ENCODE peak calls at places on chromosomes 6 and 20, in six cellular contexts. Z is SK-N-SH, X is HCT116, U is A549, L is GM12878, D is H1. Q is an unnamed sample.

GRCh38 chr6:25027221-25027916 is 91.6 kb upstream of the RIPOR2 start:
- DNase-seq in Z (no peak), X (no peak), U (no peak), L (peak; percentile 60), D (no peak), Q (no peak)

GRCh38 chr6:168120390-168121307 is 41.6 kb upstream of the FRMD1 start:
- DNase-seq in Z (peak; percentile 8), X (no peak), U (no peak), L (no peak), D (no peak), Q (no peak)

GRCh38 chr6:132684267-132684666 is 25.3 kb upstream of the TAAR1 start:
- DNase-seq in Z (no peak), X (no peak), U (no peak), L (no peak), D (no peak), Q (no peak)

GRCh38 chr6:37007340-37008043 is 2.0 kb downstream of the FGD2 start:
- DNase-seq in Z (no peak), X (no peak), U (no peak), L (no peak), D (no peak), Q (peak; percentile 40)

GRCh38 chr6:125865015-125865414 is 74.3 kb downstream of the NCOA7 start:
- DNase-seq in Z (no peak), X (no peak), U (no peak), L (no peak), D (no peak), Q (no peak)

GRCh38 chr6:129440691-129441090 is 269.3 kb downstream of the ARHGAP18 start:
- DNase-seq in Z (no peak), X (no peak), U (no peak), L (no peak), D (no peak), Q (peak; percentile 5)

GRCh38 chr20:44057698-44058675 is 129.0 kb downstream of the JPH2 start:
- DNase-seq in Z (no peak), X (no peak), U (no peak), L (no peak), D (no peak), Q (no peak)

GRCh38 chr6:26222587-26222986 is 135.4 kb downstream of the HFE start:
- DNase-seq in Z (no peak), X (no peak), U (no peak), L (no peak), D (no peak), Q (no peak)

GRCh38 chr6:15264902-15265761 is 19.3 kb downstream of the JARID2 start:
- DNase-seq in Z (no peak), X (no peak), U (no peak), L (no peak), D (no peak), Q (no peak)

GRCh38 chr6:55293116-55293515 is 34.2 kb upstream of the GFRAL start:
- DNase-seq in Z (no peak), X (peak; percentile 18), U (no peak), L (no peak), D (no peak), Q (peak; percentile 34)

GRCh38 chr6:157527471-157527907 is 146.5 kb downstream of the ZDHHC14 start:
- DNase-seq in Z (no peak), X (no peak), U (no peak), L (peak; percentile 48), D (no peak), Q (peak; percentile 70)

GRCh38 chr6:56522871-56523270 is 119.8 kb downstream of the DST start:
- DNase-seq in Z (no peak), X (no peak), U (no peak), L (no peak), D (no peak), Q (no peak)

GRCh38 chr6:149045404-149045803 is 272.1 kb upstream of the TAB2 start:
- DNase-seq in Z (no peak), X (no peak), U (no peak), L (no peak), D (no peak), Q (peak; percentile 29)

DNA sequence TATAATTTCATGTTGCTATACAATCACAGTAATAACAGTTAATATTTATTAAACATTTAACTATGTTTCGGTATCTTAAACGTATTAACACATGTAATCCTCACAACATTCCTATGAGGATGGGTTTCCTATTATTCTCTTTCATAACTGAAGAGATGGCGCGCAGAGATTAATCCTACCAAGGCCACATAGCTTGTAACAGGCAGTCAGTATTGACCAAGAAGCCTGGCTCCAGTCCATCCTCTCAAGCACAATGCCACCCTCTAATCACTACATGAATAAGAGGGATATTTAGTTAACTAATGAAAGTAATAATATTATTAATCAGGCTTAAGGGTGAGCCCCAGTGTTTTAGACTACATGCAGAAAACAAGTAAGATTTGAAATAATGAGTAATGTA is 149.7 kb upstream of the SIM1 start:
- DNase-seq in Z (no peak), X (no peak), U (no peak), L (no peak), D (no peak), Q (no peak)
- TF ChIP-seq CTCF in Z (no peak), X (no peak), U (no peak), L (no peak), D (no peak), Q (no peak)

GRCh38 chr20:57680131-57680716 is 29.6 kb downstream of the PMEPA1 start:
- DNase-seq in Z (no peak), X (no peak), U (no peak), L (peak; percentile 86), D (no peak), Q (peak; percentile 51)

GRCh38 chr20:57680934-57681914 is 28.6 kb downstream of the PMEPA1 start:
- DNase-seq in Z (no peak), X (no peak), U (no peak), L (peak; percentile 40), D (no peak), Q (no peak)

GRCh38 chr20:57685134-57685851 is 24.5 kb downstream of the PMEPA1 start:
- DNase-seq in Z (peak; percentile 65), X (no peak), U (no peak), L (no peak), D (no peak), Q (no peak)

GRCh38 chr20:57683876-57684275 is 25.9 kb downstream of the PMEPA1 start:
- DNase-seq in Z (no peak), X (no peak), U (no peak), L (no peak), D (no peak), Q (no peak)

GRCh38 chr20:57682184-57683038 is 27.4 kb downstream of the PMEPA1 start:
- DNase-seq in Z (peak; percentile 57), X (no peak), U (no peak), L (peak; percentile 57), D (no peak), Q (no peak)
- TF ChIP-seq MAX in Z (no peak), X (no peak), U (no peak), L (no peak), D (no peak), Q (no peak)

GRCh38 chr6:33459226-33459625 is 4.8 kb downstream of the ZBTB9 start:
- DNase-seq in Z (no peak), X (no peak), U (no peak), L (no peak), D (no peak), Q (no peak)
- H3K4me3 ChIP-seq in Z (no peak overlapping the region), X (no peak overlapping the region), U (no peak overlapping the region), L (no peak overlapping the region), D (no peak overlapping the region), Q (no peak overlapping the region)

GRCh38 chr20:31547017-31547675 is 32.9 kb downstream of the HM13 start:
- DNase-seq in Z (peak; percentile 76), X (peak; percentile 83), U (no peak), L (peak; percentile 57), D (no peak), Q (peak; percentile 93)
- TF ChIP-seq CTCF in Z (no peak), X (peak; percentile 35), U (no peak), L (no peak), D (no peak), Q (no peak)

DNA sequence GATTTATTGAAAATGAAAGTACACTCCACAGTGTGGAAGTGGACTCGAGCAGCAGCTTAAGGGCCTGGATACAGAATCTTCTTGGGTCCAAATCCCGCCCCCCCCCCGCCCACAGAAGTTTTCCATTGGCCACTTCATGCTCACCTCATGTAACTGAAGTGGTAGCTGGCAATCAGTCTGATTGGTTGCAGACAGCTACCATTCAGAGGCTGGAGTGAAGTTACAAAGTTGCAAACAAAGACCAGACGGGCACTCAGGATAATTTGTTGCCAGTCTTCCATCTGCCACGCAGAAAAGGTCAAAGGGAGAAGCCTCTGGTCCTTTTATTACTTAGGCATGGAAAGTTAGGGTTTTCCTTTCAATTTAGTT is 25.8 kb upstream of the FABP7 start:
- DNase-seq in Z (no peak), X (no peak), U (no peak), L (no peak), D (no peak), Q (no peak)
- TF ChIP-seq MAX in Z (no peak), X (no peak), U (no peak), L (no peak), D (no peak), Q (no peak)

GRCh38 chr6:131251593-131252204 is 116.4 kb downstream of the AKAP7 start:
- DNase-seq in Z (no peak), X (no peak), U (no peak), L (no peak), D (no peak), Q (no peak)

GRCh38 chr6:131255434-131255833 is 120.2 kb downstream of the AKAP7 start:
- DNase-seq in Z (no peak), X (no peak), U (no peak), L (no peak), D (no peak), Q (no peak)

GRCh38 chr6:131244942-131245341 is 109.7 kb downstream of the AKAP7 start:
- DNase-seq in Z (no peak), X (no peak), U (no peak), L (no peak), D (no peak), Q (no peak)

GRCh38 chr6:131255911-131256310 is 120.6 kb downstream of the AKAP7 start:
- DNase-seq in Z (no peak), X (no peak), U (no peak), L (no peak), D (no peak), Q (no peak)

GRCh38 chr6:131250121-131250520 is 114.9 kb downstream of the AKAP7 start:
- DNase-seq in Z (no peak), X (no peak), U (no peak), L (peak; percentile 1), D (no peak), Q (peak; percentile 77)
- H3K4me3 ChIP-seq in Z (no peak overlapping the region), X (no peak overlapping the region), U (no peak overlapping the region), L (no peak overlapping the region), D (peak overlapping the region; percentile 58), Q (no peak overlapping the region)

DNA sequence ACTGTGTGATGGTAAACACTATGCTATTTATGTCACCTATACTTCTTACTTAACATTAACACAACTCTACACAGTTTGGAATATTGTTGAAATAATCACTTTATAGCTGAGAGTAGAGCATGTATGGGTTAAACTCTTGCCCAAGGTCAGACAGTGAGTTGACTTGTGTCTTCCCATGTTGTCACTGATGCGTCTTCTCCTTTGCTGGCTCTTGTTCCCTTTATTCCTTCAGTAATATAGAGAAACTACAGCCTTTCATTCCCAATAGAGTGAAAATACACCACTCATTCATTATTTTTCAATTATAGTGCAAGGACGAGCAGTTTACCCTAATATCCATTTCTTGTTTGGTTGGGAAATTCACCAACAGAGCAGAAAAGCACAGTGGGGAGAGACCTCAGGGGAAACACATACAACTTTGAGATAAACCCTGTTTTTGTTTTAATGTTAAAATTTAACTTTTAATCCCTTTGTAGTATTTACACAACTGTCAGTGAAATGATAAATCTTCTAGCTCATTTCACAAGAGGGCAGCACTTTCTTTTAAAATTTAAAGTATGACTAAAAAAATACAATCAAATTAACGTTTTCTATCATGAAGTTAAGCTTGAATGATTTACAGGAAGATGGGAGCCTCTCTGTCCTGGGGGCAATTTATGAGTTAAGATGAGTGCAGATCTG is 363.0 kb downstream of the UTRN start:
- DNase-seq in Z (no peak), X (no peak), U (no peak), L (no peak), D (no peak), Q (no peak)
- TF ChIP-seq CTCF in Z (peak; percentile 31), X (no peak), U (peak; percentile 32), L (no peak), D (no peak), Q (no peak)

GRCh38 chr6:71012871-71013456 is 56.1 kb upstream of the B3GAT2 start:
- DNase-seq in Z (peak; percentile 56), X (peak; percentile 42), U (peak; percentile 57), L (peak; percentile 12), D (no peak), Q (peak; percentile 71)
- TF ChIP-seq MAX in Z (no peak), X (no peak), U (no peak), L (no peak), D (no peak), Q (no peak)

Q was measured in NB4.